ENCODE peak calls at places on chromosomes 2 and 18, in six cellular contexts. X is endothelial cell, G is lower leg skin, Q is brain microvascular endothelial cell, J is CD14-positive monocyte, P is tibial nerve. E is an unnamed sample.

GRCh38 chr2:145860083-145860482 is 1340.2 kb upstream of the ZEB2 start:
- DNase-seq in X (no peak), G (no peak), Q (no peak), J (no peak), P (no peak), E (no peak)

GRCh38 chr2:2636813-2637212 is 305.7 kb upstream of the MYT1L start:
- DNase-seq in X (no peak), G (no peak), Q (no peak), J (no peak), P (no peak), E (no peak)

GRCh38 chr18:44793685-44794084 is 113.0 kb downstream of the SETBP1 start:
- DNase-seq in X (no peak), G (no peak), Q (no peak), J (no peak), P (no peak), E (no peak)

GRCh38 chr2:120964819-120965218 is 229.2 kb downstream of the GLI2 start:
- DNase-seq in X (no peak), G (no peak), Q (peak), J (no peak), P (no peak), E (no peak)

GRCh38 chr2:205776139-205776538 is 93.8 kb downstream of the NRP2 start:
- DNase-seq in X (peak), G (no peak), Q (peak), J (no peak), P (no peak), E (peak)

GRCh38 chr18:25291150-25291549 is 60.8 kb downstream of the ZNF521 start:
- DNase-seq in X (no peak), G (no peak), Q (no peak), J (no peak), P (no peak), E (no peak)

GRCh38 chr2:170689481-170689880 is 25.7 kb upstream of the SP5 start:
- DNase-seq in X (no peak), G (no peak), Q (no peak), J (no peak), P (no peak), E (no peak)

GRCh38 chr2:96344011-96344410 is 8.4 kb downstream of the NCAPH start:
- DNase-seq in X (no peak), G (no peak), Q (peak), J (no peak), P (no peak), E (no peak)

GRCh38 chr18:37381554-37381953 is 184.0 kb downstream of the CELF4 start:
- DNase-seq in X (no peak), G (no peak), Q (no peak), J (no peak), P (no peak), E (no peak)

GRCh38 chr2:23160006-23160405 is 225.0 kb upstream of the KLHL29 start:
- DNase-seq in X (no peak), G (no peak), Q (no peak), J (no peak), P (no peak), E (no peak)

GRCh38 chr18:12011962-12012549 is 30.7 kb downstream of the IMPA2 start:
- DNase-seq in X (no peak), G (no peak), Q (peak), J (no peak), P (no peak), E (no peak)

GRCh38 chr18:12296087-12296403 is 12.0 kb upstream of the TUBB6 start:
- DNase-seq in X (no peak), G (no peak), Q (peak), J (no peak), P (no peak), E (no peak)

GRCh38 chr2:191105082-191105481 is 45.7 kb downstream of the STAT4 start:
- DNase-seq in X (no peak), G (no peak), Q (peak), J (no peak), P (no peak), E (no peak)

GRCh38 chr2:127081826-127082633 is 24.9 kb downstream of the BIN1 start:
- DNase-seq in X (no peak), G (no peak), Q (no peak), J (no peak), P (no peak), E (peak)

GRCh38 chr2:122543815-122544214 is 788.4 kb downstream of the TSN start:
- DNase-seq in X (no peak), G (no peak), Q (peak), J (no peak), P (no peak), E (no peak)

GRCh38 chr2:199458806-199459285 is 1.1 kb upstream of the SATB2 start:
- DNase-seq in X (no peak), G (peak), Q (no peak), J (no peak), P (no peak), E (peak)

GRCh38 chr2:152632736-152633135 is 84.5 kb downstream of the PRPF40A start:
- DNase-seq in X (no peak), G (no peak), Q (no peak), J (no peak), P (no peak), E (no peak)

GRCh38 chr2:225566798-225567197 is 167.3 kb downstream of the NYAP2 start:
- DNase-seq in X (no peak), G (no peak), Q (no peak), J (no peak), P (no peak), E (no peak)

GRCh38 chr2:30428034-30428662 is 18.9 kb upstream of the LCLAT1 start:
- DNase-seq in X (no peak), G (no peak), Q (no peak), J (no peak), P (no peak), E (no peak)

GRCh38 chr2:25030702-25031101 is 11.2 kb upstream of the EFR3B start:
- DNase-seq in X (no peak), G (no peak), Q (no peak), J (no peak), P (no peak), E (no peak)

GRCh38 chr2:100643906-100644501 is 81.2 kb downstream of the PDCL3 start:
- DNase-seq in X (no peak), G (no peak), Q (no peak), J (no peak), P (no peak), E (no peak)

GRCh38 chr2:120052597-120052996 is 39.7 kb downstream of the EPB41L5 start:
- DNase-seq in X (no peak), G (no peak), Q (no peak), J (no peak), P (no peak), E (no peak)

GRCh38 chr2:25328152-25329085 is 13.3 kb downstream of the DNMT3A start:
- DNase-seq in X (no peak), G (no peak), Q (no peak), J (no peak), P (no peak), E (no peak)

GRCh38 chr2:54428401-54428800 is 27.7 kb upstream of the SPTBN1 start:
- DNase-seq in X (no peak), G (no peak), Q (no peak), J (no peak), P (no peak), E (no peak)

GRCh38 chr2:205405752-205406151 is 276.5 kb upstream of the NRP2 start:
- DNase-seq in X (no peak), G (no peak), Q (peak), J (no peak), P (no peak), E (no peak)

GRCh38 chr18:1846640-1847039 is 724.7 kb downstream of the METTL4 start:
- DNase-seq in X (no peak), G (no peak), Q (peak), J (no peak), P (no peak), E (no peak)

GRCh38 chr2:85326946-85327756 is 638 bp downstream of the TGOLN2 start:
- DNase-seq in X (peak), G (peak), Q (peak), J (no peak), P (no peak), E (no peak)

GRCh38 chr18:5066380-5066977 is 130.6 kb downstream of the AKAIN1 start:
- DNase-seq in X (peak), G (no peak), Q (no peak), J (no peak), P (no peak), E (no peak)

GRCh38 chr2:53633441-53633840 is 134.2 kb upstream of the CHAC2 start:
- DNase-seq in X (no peak), G (no peak), Q (peak), J (no peak), P (no peak), E (no peak)

GRCh38 chr2:241038374-241039180 is 40.2 kb downstream of the SNED1 start:
- DNase-seq in X (no peak), G (no peak), Q (no peak), J (peak), P (no peak), E (no peak)

GRCh38 chr2:168118733-168119518 is 128.5 kb downstream of the STK39 start:
- DNase-seq in X (peak), G (no peak), Q (peak), J (no peak), P (no peak), E (no peak)

DNA sequence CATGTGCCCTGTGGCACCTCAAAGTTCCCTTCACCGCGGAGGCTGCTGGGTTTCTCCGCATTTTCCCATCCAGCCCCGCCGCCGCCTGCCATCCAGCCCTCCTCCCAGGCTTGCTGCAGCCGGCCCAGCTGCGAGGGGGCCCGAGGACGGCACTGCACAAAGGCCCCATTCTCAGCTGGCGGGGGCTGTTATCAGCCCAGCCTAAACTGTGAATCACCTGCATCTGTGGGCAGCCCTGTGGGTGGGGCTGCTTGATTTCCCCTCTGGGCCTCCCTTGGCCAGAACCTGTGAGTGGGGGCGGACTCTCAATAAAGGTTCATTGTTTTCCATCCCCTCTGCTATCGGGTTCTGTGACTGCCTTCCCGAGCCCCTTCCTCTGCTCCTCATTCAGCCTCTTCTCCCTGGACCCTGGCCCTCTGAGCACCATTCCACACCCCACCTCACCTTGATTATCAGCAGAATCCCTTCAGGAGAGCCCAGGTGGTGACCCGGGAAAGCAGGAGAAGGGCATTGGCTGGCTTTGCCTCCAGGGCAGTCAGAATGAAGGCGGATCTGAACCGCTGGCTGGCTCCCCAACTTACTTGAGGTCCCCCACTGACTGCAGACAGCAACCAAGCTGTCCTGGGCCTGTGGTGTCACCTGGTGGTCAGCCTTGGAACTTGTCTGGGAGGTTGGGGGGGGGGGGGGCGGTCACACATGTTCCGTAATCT is 204.5 kb downstream of the ZFP36L2 start:
- DNase-seq in X (no peak), G (peak), Q (no peak), J (no peak), P (no peak), E (peak)
- TF ChIP-seq CTCF in X (peak), G (no peak), Q (peak), J (no peak), P (no peak), E (peak)

GRCh38 chr2:137948894-137949293 is 15.4 kb upstream of the HNMT start:
- DNase-seq in X (no peak), G (no peak), Q (no peak), J (no peak), P (no peak), E (no peak)

GRCh38 chr2:137946227-137946626 is 18.0 kb upstream of the HNMT start:
- DNase-seq in X (no peak), G (no peak), Q (no peak), J (no peak), P (no peak), E (no peak)

GRCh38 chr2:137947032-137947713 is 17.1 kb upstream of the HNMT start:
- DNase-seq in X (no peak), G (no peak), Q (no peak), J (no peak), P (no peak), E (no peak)

GRCh38 chr2:137950238-137950637 is 14.0 kb upstream of the HNMT start:
- DNase-seq in X (no peak), G (no peak), Q (no peak), J (no peak), P (no peak), E (no peak)

DNA sequence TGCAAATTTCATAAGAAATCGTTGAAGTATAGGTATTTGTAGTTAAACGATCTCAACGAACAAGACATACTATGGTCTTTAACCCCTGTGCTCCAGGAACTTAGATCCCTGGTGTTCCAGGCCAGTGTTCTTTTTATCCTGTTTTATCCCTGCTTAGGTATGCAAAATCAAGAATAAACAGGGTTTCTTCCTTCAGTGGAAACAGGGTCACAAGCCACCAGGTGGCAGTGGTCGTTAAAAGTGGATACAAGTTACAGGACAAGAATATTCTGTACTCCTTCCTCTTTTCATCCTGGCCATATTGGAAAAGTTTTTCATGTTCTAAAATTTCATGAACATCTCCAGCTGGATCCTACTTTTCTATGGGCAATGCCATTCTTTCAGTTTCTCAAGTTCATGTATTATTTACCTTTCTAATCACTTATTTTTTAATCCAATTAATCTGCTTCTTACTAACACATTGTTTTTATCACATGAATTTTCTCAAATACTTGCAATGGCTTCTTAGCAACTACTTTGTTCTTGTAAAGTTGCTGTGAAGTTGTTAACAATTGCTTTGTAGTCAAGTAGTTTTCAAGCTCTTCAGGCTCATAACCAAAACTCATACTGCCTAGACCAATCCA is 16.4 kb upstream of the HNMT start:
- DNase-seq in X (peak), G (peak), Q (peak), J (peak), P (peak), E (peak)
- TF ChIP-seq CTCF in X (peak), G (no peak), Q (peak), J (peak), P (no peak), E (peak)

GRCh38 chr2:217642944-217643343 is 359.9 kb downstream of the TNS1 start:
- DNase-seq in X (no peak), G (no peak), Q (no peak), J (no peak), P (no peak), E (no peak)

GRCh38 chr2:217641987-217642386 is 360.8 kb downstream of the TNS1 start:
- DNase-seq in X (no peak), G (no peak), Q (no peak), J (no peak), P (no peak), E (no peak)

GRCh38 chr2:217647226-217647625 is 355.6 kb downstream of the TNS1 start:
- DNase-seq in X (no peak), G (no peak), Q (no peak), J (no peak), P (no peak), E (no peak)

GRCh38 chr2:217645891-217646290 is 356.9 kb downstream of the TNS1 start:
- DNase-seq in X (no peak), G (no peak), Q (no peak), J (no peak), P (no peak), E (no peak)

DNA sequence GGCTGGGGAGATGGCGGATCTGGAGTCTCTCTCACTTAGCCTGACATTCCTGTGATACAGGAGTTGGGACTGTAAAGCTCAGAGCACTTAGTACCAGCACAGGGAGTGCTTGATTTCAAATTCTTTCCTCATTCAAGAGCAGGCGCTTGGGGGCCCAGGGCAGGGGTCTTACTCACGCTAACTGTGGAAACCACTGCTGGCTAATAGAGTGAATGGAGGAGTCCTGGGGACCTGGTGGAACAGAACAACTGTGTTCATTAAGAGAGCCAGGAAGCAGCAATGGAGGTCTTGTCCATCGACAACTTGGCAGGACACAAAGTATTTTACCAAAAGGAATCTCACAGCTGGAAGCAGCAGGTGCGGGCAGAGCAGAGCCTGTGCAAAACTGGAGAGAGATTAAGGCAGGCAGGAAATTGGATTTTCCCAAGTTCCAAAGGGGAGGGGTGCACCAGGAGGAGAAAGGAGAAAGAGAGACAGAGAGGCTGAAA is 358.9 kb downstream of the TNS1 start:
- DNase-seq in X (no peak), G (no peak), Q (no peak), J (no peak), P (no peak), E (no peak)
- TF ChIP-seq CTCF in X (no peak), G (no peak), Q (no peak), J (no peak), P (no peak), E (no peak)

DNA sequence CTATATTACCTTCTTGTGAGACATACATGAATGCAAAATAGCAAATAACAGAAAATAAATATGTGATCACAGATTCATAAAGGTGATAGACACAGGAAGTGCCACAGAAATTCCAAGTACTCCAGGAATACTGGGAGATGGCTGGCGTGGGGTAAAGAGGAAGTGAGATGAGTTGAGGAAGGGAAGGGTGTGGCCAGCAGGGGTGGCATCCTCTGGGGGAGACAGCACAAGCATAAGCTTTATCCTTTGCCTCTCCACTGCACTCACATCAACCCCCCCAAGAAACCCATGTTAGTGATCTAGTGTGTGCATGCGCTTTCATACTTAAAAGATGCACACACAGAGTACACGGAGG is 94.8 kb upstream of the B3GNT7 start:
- DNase-seq in X (no peak), G (peak), Q (no peak), J (no peak), P (no peak), E (no peak)
- TF ChIP-seq CTCF in X (no peak), G (no peak), Q (no peak), J (no peak), P (no peak), E (no peak)

GRCh38 chr2:216327447-216327846 is 44.8 kb downstream of the MARCHF4 start:
- DNase-seq in X (no peak), G (no peak), Q (no peak), J (no peak), P (no peak), E (no peak)

GRCh38 chr2:216328347-216328746 is 43.9 kb downstream of the MARCHF4 start:
- DNase-seq in X (no peak), G (no peak), Q (peak), J (no peak), P (no peak), E (no peak)
- TF ChIP-seq CTCF in X (no peak), G (no peak), Q (peak), J (no peak), P (no peak), E (no peak)

DNA sequence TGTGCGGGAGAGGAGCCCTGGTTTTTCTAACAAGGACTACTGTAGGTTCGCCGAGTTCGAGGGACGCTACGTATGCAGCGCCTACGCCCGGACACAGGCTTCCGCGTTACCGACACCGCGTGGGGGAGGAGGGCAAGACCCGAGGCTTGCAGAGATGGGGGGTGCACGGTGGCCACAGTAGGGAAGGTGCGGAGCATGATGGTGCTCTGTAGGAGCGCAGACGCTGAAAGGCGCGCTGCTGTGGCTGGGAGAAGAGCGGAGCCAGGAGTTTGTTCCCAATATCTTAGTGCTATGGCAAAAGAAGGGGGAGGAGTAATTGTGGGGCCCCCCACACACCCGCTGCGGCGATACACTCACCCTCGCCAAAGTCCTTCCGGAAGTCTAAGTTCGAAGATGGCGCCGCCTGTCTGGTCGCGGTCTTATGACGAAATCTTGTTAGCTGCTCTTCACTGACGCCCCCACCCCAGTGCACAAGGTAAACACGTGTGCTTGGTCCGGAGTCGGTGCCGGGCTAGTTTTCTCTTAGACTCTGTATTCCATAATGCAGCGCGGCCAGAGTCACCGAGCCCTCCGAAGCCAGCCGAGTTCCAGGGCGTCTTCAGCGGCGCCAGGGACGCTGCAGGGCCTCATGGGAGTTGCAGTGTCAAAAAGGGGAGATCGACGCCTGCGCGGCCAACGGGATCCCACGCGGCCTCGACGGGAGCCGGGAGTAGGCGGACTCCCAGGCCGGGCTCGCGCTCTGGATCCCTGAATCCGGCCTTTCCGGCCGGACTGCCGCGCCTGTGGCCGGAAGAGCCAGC is at the start of gene GTF3C2:
- DNase-seq in X (peak), G (peak), Q (peak), J (peak), P (peak), E (peak)
- TF ChIP-seq CTCF in X (no peak), G (peak), Q (no peak), J (no peak), P (peak), E (no peak)